ENCODE peak calls at places on chromosome 4, in eight cellular contexts. One of them, this sample, is unnamed.

GRCh38 chr4:55181606-55182005 is 56.2 kb upstream of the KDR start:
- DNase-seq in uterus: no peak
- DNase-seq in fibroblast of lung: peak; percentile 28
- DNase-seq in aorta: no peak
- DNase-seq in GM23338: no peak
- DNase-seq in HepG2: no peak
- DNase-seq in Caco-2: no peak
- DNase-seq in Karpas-422: no peak
- DNase-seq in this sample: no peak

GRCh38 chr4:56658410-56659003 is 22.6 kb downstream of the HOPX start:
- DNase-seq in uterus: no peak
- DNase-seq in fibroblast of lung: no peak
- DNase-seq in aorta: no peak
- DNase-seq in GM23338: no peak
- DNase-seq in HepG2: no peak
- DNase-seq in Caco-2: no peak
- DNase-seq in Karpas-422: no peak
- DNase-seq in this sample: no peak

GRCh38 chr4:119210760-119211159 is 1.8 kb upstream of the USP53 start:
- DNase-seq in uterus: no peak
- DNase-seq in fibroblast of lung: peak; percentile 41
- DNase-seq in aorta: no peak
- DNase-seq in GM23338: no peak
- DNase-seq in HepG2: no peak
- DNase-seq in Caco-2: no peak
- DNase-seq in Karpas-422: no peak
- DNase-seq in this sample: no peak

GRCh38 chr4:130747842-130748241 is 1651.9 kb downstream of the C4orf33 start:
- DNase-seq in uterus: no peak
- DNase-seq in fibroblast of lung: peak; percentile 32
- DNase-seq in aorta: no peak
- DNase-seq in GM23338: peak; percentile 35
- DNase-seq in HepG2: no peak
- DNase-seq in Caco-2: no peak
- DNase-seq in Karpas-422: peak; percentile 66
- DNase-seq in this sample: no peak

GRCh38 chr4:3681191-3681590 is 85.0 kb upstream of the ADRA2C start:
- DNase-seq in uterus: peak; percentile 4
- DNase-seq in fibroblast of lung: no peak
- DNase-seq in aorta: no peak
- DNase-seq in GM23338: no peak
- DNase-seq in HepG2: no peak
- DNase-seq in Caco-2: no peak
- DNase-seq in Karpas-422: no peak
- DNase-seq in this sample: no peak

GRCh38 chr4:6873792-6874461 is 35.7 kb upstream of the TBC1D14 start:
- DNase-seq in uterus: peak; percentile 67
- DNase-seq in fibroblast of lung: peak; percentile 69
- DNase-seq in aorta: peak; percentile 82
- DNase-seq in GM23338: peak; percentile 81
- DNase-seq in HepG2: peak; percentile 41
- DNase-seq in Caco-2: peak; percentile 57
- DNase-seq in Karpas-422: peak; percentile 92
- DNase-seq in this sample: peak; percentile 90

GRCh38 chr4:57037982-57038604 is 59.4 kb downstream of the POLR2B start:
- DNase-seq in uterus: peak; percentile 75
- DNase-seq in fibroblast of lung: peak; percentile 53
- DNase-seq in aorta: peak; percentile 67
- DNase-seq in GM23338: peak; percentile 89
- DNase-seq in HepG2: peak; percentile 34
- DNase-seq in Caco-2: peak; percentile 69
- DNase-seq in Karpas-422: peak; percentile 75
- DNase-seq in this sample: no peak

GRCh38 chr4:94364527-94364926 is 21.9 kb upstream of the HPGDS start:
- DNase-seq in uterus: no peak
- DNase-seq in fibroblast of lung: no peak
- DNase-seq in aorta: no peak
- DNase-seq in GM23338: no peak
- DNase-seq in HepG2: no peak
- DNase-seq in Caco-2: no peak
- DNase-seq in Karpas-422: no peak
- DNase-seq in this sample: no peak

GRCh38 chr4:123325241-123325681 is 71.3 kb upstream of the SPRY1 start:
- DNase-seq in uterus: no peak
- DNase-seq in fibroblast of lung: no peak
- DNase-seq in aorta: no peak
- DNase-seq in GM23338: no peak
- DNase-seq in HepG2: no peak
- DNase-seq in Caco-2: no peak
- DNase-seq in Karpas-422: no peak
- DNase-seq in this sample: no peak

GRCh38 chr4:7043521-7044414 is 596 bp downstream of the TADA2B start:
- DNase-seq in uterus: no peak
- DNase-seq in fibroblast of lung: peak; percentile 46
- DNase-seq in aorta: peak; percentile 67
- DNase-seq in GM23338: peak; percentile 48
- DNase-seq in HepG2: no peak
- DNase-seq in Caco-2: no peak
- DNase-seq in Karpas-422: peak; percentile 83
- DNase-seq in this sample: peak; percentile 91

GRCh38 chr4:174586651-174587050 is 64.4 kb upstream of the HPGD start:
- DNase-seq in uterus: no peak
- DNase-seq in fibroblast of lung: no peak
- DNase-seq in aorta: no peak
- DNase-seq in GM23338: no peak
- DNase-seq in HepG2: no peak
- DNase-seq in Caco-2: no peak
- DNase-seq in Karpas-422: no peak
- DNase-seq in this sample: peak; percentile 51
- H3K4me1 ChIP-seq in uterus: no peaks in the 10 kb centered on the region
- H3K4me1 ChIP-seq in fibroblast of lung: no peaks in the 10 kb centered on the region
- H3K4me1 ChIP-seq in aorta: no peaks in the 10 kb centered on the region
- H3K4me1 ChIP-seq in GM23338: peaks cover 13% of the 10 kb centered on the region
- H3K4me1 ChIP-seq in HepG2: no peaks in the 10 kb centered on the region
- H3K4me1 ChIP-seq in Caco-2: no peaks in the 10 kb centered on the region
- H3K4me1 ChIP-seq in Karpas-422: no peaks in the 10 kb centered on the region
- H3K4me1 ChIP-seq in this sample: no peaks in the 10 kb centered on the region

GRCh38 chr4:10104211-10104990 is 12.2 kb downstream of the WDR1 start:
- DNase-seq in uterus: no peak
- DNase-seq in fibroblast of lung: peak; percentile 43
- DNase-seq in aorta: no peak
- DNase-seq in GM23338: no peak
- DNase-seq in HepG2: no peak
- DNase-seq in Caco-2: no peak
- DNase-seq in Karpas-422: no peak
- DNase-seq in this sample: peak; percentile 41
- H3K4me1 ChIP-seq in uterus: peaks cover 43% of the 10 kb centered on the region
- H3K4me1 ChIP-seq in fibroblast of lung: peaks cover 51% of the 10 kb centered on the region
- H3K4me1 ChIP-seq in aorta: peaks cover 18% of the 10 kb centered on the region
- H3K4me1 ChIP-seq in GM23338: peaks cover 11% of the 10 kb centered on the region
- H3K4me1 ChIP-seq in HepG2: peaks cover 45% of the 10 kb centered on the region
- H3K4me1 ChIP-seq in Caco-2: no peaks in the 10 kb centered on the region
- H3K4me1 ChIP-seq in Karpas-422: no peaks in the 10 kb centered on the region
- H3K4me1 ChIP-seq in this sample: peaks cover 41% of the 10 kb centered on the region

GRCh38 chr4:148431401-148431800 is 10.8 kb downstream of the NR3C2 start:
- DNase-seq in uterus: no peak
- DNase-seq in fibroblast of lung: no peak
- DNase-seq in aorta: no peak
- DNase-seq in GM23338: no peak
- DNase-seq in HepG2: peak; percentile 61
- DNase-seq in Caco-2: no peak
- DNase-seq in Karpas-422: no peak
- DNase-seq in this sample: no peak
- H3K4me1 ChIP-seq in uterus: no peaks in the 10 kb centered on the region
- H3K4me1 ChIP-seq in fibroblast of lung: no peaks in the 10 kb centered on the region
- H3K4me1 ChIP-seq in aorta: no peaks in the 10 kb centered on the region
- H3K4me1 ChIP-seq in GM23338: no peaks in the 10 kb centered on the region
- H3K4me1 ChIP-seq in HepG2: peaks cover 13% of the 10 kb centered on the region
- H3K4me1 ChIP-seq in Caco-2: no peaks in the 10 kb centered on the region
- H3K4me1 ChIP-seq in Karpas-422: no peaks in the 10 kb centered on the region
- H3K4me1 ChIP-seq in this sample: peaks cover 21% of the 10 kb centered on the region

DNA sequence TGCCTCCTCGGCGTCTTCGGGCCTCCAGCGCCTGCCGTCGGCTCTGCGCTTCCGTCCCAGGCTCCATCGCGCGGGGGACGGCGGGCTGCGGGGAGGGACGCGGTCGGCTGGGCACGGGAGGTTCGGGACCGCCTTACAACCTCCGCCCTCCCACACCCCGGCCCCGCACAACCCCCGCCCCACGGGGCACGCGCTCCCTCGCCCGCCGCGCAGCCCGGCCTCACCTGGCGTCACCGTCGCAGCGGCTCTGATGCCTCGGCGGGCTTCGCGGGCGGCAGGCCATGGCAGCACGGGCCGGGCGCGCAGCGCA is 258 bp downstream of the SLBP start:
- DNase-seq in uterus: no peak
- DNase-seq in fibroblast of lung: no peak
- DNase-seq in aorta: no peak
- DNase-seq in GM23338: no peak
- DNase-seq in HepG2: no peak
- DNase-seq in Caco-2: no peak
- DNase-seq in Karpas-422: no peak
- DNase-seq in this sample: no peak
- H3K4me1 ChIP-seq in uterus: peaks cover 4% of the 10 kb centered on the region
- H3K4me1 ChIP-seq in fibroblast of lung: peaks cover 2% of the 10 kb centered on the region
- H3K4me1 ChIP-seq in aorta: no peaks in the 10 kb centered on the region
- H3K4me1 ChIP-seq in GM23338: peaks cover 9% of the 10 kb centered on the region
- H3K4me1 ChIP-seq in HepG2: peaks cover 59% of the 10 kb centered on the region
- H3K4me1 ChIP-seq in Caco-2: peaks cover 29% of the 10 kb centered on the region
- H3K4me1 ChIP-seq in Karpas-422: peaks cover 44% of the 10 kb centered on the region
- H3K4me1 ChIP-seq in this sample: peaks cover 12% of the 10 kb centered on the region

GRCh38 chr4:30720021-30720655 is at the start of gene PCDH7:
- DNase-seq in uterus: peak; percentile 52
- DNase-seq in fibroblast of lung: peak; percentile 83
- DNase-seq in aorta: no peak
- DNase-seq in GM23338: peak; percentile 77
- DNase-seq in HepG2: no peak
- DNase-seq in Caco-2: peak; percentile 61
- DNase-seq in Karpas-422: no peak
- DNase-seq in this sample: peak; percentile 48

GRCh38 chr4:30718889-30719252 is 1.3 kb upstream of the PCDH7 start:
- DNase-seq in uterus: peak; percentile 13
- DNase-seq in fibroblast of lung: peak; percentile 54
- DNase-seq in aorta: peak; percentile 53
- DNase-seq in GM23338: peak; percentile 48
- DNase-seq in HepG2: no peak
- DNase-seq in Caco-2: no peak
- DNase-seq in Karpas-422: no peak
- DNase-seq in this sample: no peak

GRCh38 chr4:30718021-30718888 is 1.9 kb upstream of the PCDH7 start:
- DNase-seq in uterus: peak; percentile 57
- DNase-seq in fibroblast of lung: peak; percentile 65
- DNase-seq in aorta: peak; percentile 90
- DNase-seq in GM23338: peak; percentile 71
- DNase-seq in HepG2: no peak
- DNase-seq in Caco-2: peak; percentile 60
- DNase-seq in Karpas-422: no peak
- DNase-seq in this sample: peak; percentile 69

GRCh38 chr4:30720656-30721352 is 635 bp downstream of the PCDH7 start:
- DNase-seq in uterus: peak; percentile 31
- DNase-seq in fibroblast of lung: peak; percentile 69
- DNase-seq in aorta: peak; percentile 67
- DNase-seq in GM23338: peak; percentile 64
- DNase-seq in HepG2: no peak
- DNase-seq in Caco-2: peak; percentile 40
- DNase-seq in Karpas-422: no peak
- DNase-seq in this sample: peak; percentile 32

DNA sequence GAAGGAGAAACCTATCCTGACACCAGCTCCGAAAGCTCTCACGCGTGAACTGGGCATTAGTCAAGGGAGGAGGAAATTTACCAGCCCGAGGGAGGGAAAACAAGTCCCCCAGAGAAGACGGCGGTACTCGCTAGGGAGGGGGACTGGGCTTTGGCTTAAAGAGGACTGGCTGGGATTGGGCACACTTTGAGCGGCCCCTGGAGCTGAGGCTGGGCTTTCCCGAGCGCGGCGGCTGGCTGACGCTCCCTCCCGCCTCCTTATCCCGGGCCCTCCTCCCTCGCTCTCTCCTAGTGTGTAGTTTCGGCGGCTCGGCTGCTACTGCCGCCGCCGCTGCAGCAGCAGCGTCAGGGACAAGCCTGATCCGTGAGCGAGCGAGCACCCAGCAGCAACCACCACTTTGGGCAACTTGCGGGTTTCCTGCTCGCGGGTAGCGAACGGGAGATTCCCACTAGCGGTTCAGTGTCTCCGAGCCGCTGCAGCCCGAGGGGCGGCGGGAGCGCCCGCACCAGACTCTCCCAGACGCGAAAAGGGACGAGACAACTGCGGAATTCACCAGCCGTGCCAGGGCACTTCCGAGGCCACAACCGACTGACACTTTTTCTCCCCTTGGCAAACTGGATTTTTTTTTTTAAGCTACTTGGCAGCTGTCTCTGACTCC is 677 bp upstream of the PCDH7 start:
- DNase-seq in uterus: peak; percentile 66
- DNase-seq in fibroblast of lung: peak; percentile 73
- DNase-seq in aorta: peak; percentile 88
- DNase-seq in GM23338: peak; percentile 83
- DNase-seq in HepG2: no peak
- DNase-seq in Caco-2: peak; percentile 57
- DNase-seq in Karpas-422: no peak
- DNase-seq in this sample: peak; percentile 76
- H3K4me1 ChIP-seq in uterus: no peaks in the 10 kb centered on the region
- H3K4me1 ChIP-seq in fibroblast of lung: no peaks in the 10 kb centered on the region
- H3K4me1 ChIP-seq in aorta: no peaks in the 10 kb centered on the region
- H3K4me1 ChIP-seq in GM23338: peaks cover 8% of the 10 kb centered on the region
- H3K4me1 ChIP-seq in HepG2: peaks cover 9% of the 10 kb centered on the region
- H3K4me1 ChIP-seq in Caco-2: peaks cover 3% of the 10 kb centered on the region
- H3K4me1 ChIP-seq in Karpas-422: no peaks in the 10 kb centered on the region
- H3K4me1 ChIP-seq in this sample: peaks cover 5% of the 10 kb centered on the region

This sample was measured in left lung.